ENCODE peak calls at places on chromosomes 2 and 18, in four cellular contexts. D is H1, M is HFF-Myc, R is fibroblast of mammary gland. A is an unnamed sample.

GRCh38 chr2:158457092-158457825 is 507 bp downstream of the PKP4 start:
- DNase-seq in D (peak), M (no peak), R (peak), A (no peak)

GRCh38 chr2:82848285-82848684 is 1610.8 kb downstream of the SUCLG1 start:
- DNase-seq in D (no peak), M (no peak), R (no peak), A (no peak)

GRCh38 chr18:57660961-57661360 is 39.3 kb upstream of the NARS1 start:
- DNase-seq in D (no peak), M (peak), R (peak), A (peak)

GRCh38 chr18:59488899-59489298 is 129.8 kb upstream of the LMAN1 start:
- DNase-seq in D (no peak), M (no peak), R (no peak), A (no peak)

GRCh38 chr2:233817305-233817980 is 36.9 kb downstream of the HJURP start:
- DNase-seq in D (no peak), M (no peak), R (peak), A (no peak)

GRCh38 chr2:239295377-239296019 is 105.3 kb downstream of the HDAC4 start:
- DNase-seq in D (no peak), M (no peak), R (no peak), A (no peak)

GRCh38 chr2:42047488-42048317 is at the start of gene PKDCC:
- DNase-seq in D (peak), M (no peak), R (peak), A (no peak)

GRCh38 chr18:37368110-37368812 is 197.3 kb downstream of the CELF4 start:
- DNase-seq in D (no peak), M (no peak), R (no peak), A (no peak)

GRCh38 chr2:98347298-98348065 is 1.2 kb downstream of the CNGA3 start:
- DNase-seq in D (peak), M (no peak), R (no peak), A (no peak)

GRCh38 chr2:135190799-135191198 is 138.7 kb downstream of the RAB3GAP1 start:
- DNase-seq in D (no peak), M (no peak), R (no peak), A (no peak)

GRCh38 chr2:241224068-241224850 is 35.8 kb downstream of the ANO7 start:
- DNase-seq in D (no peak), M (peak), R (peak), A (no peak)

GRCh38 chr18:70450658-70451253 is 161.9 kb downstream of the SOCS6 start:
- DNase-seq in D (no peak), M (no peak), R (peak), A (no peak)
- TF ChIP-seq CTCF in D (peak), M (peak), R (peak), A (peak)

DNA sequence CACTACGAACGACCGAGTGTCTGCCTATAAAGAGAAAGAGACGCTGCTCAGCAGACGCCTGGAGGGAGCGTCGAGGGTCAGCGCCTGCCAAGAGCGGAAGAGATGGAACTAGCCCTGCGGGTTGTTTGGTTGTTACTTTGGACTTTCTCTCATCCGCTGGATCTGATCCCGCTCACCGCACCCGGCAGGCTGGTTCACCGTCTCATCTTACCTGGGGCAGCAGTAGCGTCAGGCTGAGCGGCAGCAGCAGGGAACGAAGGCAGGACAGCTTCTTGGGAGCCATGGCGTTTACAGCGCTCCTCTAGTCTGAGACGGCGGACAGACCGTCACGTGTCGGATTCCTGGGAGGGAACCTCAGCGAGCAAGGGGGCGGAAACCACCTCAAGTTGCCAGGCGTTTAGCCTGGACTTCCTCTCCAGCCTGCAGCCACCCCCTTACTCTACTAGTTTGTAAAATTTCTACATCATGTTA is 1.9 kb downstream of the GLB1L start:
- DNase-seq in D (no peak), M (no peak), R (peak), A (no peak)
- H3K4me3 ChIP-seq in D (no peak), M (no peak), R (peak), A (peak)

GRCh38 chr2:10224734-10225133 is 78.0 kb upstream of the HPCAL1 start:
- DNase-seq in D (no peak), M (no peak), R (no peak), A (no peak)

GRCh38 chr2:10221976-10222870 is 80.5 kb upstream of the HPCAL1 start:
- DNase-seq in D (no peak), M (no peak), R (no peak), A (no peak)

GRCh38 chr2:10223471-10223870 is 79.2 kb upstream of the HPCAL1 start:
- DNase-seq in D (no peak), M (no peak), R (no peak), A (no peak)

GRCh38 chr2:10225291-10226031 is 77.2 kb upstream of the HPCAL1 start:
- DNase-seq in D (no peak), M (no peak), R (no peak), A (no peak)

DNA sequence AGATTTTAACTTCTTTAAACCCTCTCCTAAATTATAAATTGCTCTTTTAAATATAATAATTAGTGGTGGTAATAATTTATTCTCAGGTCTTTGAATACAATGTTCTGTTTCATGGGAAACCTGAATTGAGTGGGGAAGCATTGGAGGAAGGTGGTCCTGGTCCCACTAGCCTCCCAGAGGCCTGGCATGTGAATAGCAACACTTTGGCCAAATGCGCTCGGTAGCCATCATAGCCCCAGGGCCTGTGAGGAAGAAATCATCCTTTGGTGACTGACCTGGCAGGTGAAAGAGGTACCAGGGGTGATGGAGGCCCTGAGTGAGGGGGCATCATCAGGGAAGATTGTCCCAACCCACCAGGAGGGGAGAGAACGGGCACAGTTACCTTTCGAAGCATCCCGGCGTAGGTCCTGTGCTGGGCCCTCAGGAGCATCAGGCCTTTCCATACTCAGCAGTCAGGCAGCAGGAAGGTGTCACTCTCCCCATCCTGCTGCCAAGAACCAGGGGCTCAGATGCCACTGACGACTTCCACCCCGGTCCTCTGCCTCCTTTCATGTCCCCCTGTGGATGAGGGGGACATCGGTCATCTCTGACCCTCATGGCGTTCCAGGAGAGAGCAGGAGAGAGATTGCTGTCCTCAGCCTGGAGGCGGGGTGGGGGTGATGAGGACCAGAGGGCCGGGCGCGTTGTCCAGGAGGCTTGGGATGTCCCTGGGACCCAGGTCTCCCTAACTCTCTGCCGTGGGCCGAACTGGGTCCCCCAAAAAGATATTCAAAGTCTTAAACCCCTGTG is 78.6 kb upstream of the HPCAL1 start:
- DNase-seq in D (no peak), M (no peak), R (no peak), A (no peak)
- TF ChIP-seq CTCF in D (peak), M (no peak), R (no peak), A (no peak)

GRCh38 chr2:128195435-128195984 is 104.5 kb downstream of the UGGT1 start:
- DNase-seq in D (no peak), M (no peak), R (no peak), A (no peak)

GRCh38 chr2:128197059-128197458 is 106.1 kb downstream of the UGGT1 start:
- DNase-seq in D (no peak), M (no peak), R (no peak), A (no peak)

GRCh38 chr2:128198666-128199065 is 107.7 kb downstream of the UGGT1 start:
- DNase-seq in D (no peak), M (no peak), R (no peak), A (no peak)

GRCh38 chr2:128196026-128196822 is 105.2 kb downstream of the UGGT1 start:
- DNase-seq in D (peak), M (no peak), R (peak), A (no peak)

GRCh38 chr2:128199141-128199540 is 108.1 kb downstream of the UGGT1 start:
- DNase-seq in D (no peak), M (no peak), R (no peak), A (no peak)
- H3K4me3 ChIP-seq in D (no peak), M (no peak), R (no peak), A (no peak)

DNA sequence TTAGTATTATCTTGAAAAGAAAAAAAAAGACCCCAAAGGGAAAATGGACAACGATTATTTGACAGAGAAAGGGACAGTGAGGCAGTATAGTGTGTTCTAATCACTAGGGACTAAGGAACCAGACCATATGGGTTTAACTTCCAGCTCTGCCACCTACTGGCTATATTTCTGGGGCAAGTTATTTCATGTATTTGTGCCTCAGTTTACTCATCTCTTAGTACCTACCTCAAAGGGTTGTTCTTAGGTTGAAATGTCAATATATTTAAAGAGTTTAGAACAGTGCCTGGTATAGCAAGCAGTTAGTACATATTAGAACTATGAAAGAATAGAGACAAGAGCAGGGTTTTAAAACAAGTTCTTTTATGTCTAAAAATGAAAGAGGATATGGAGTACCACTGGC is 42.7 kb downstream of the PRKD3 start:
- DNase-seq in D (no peak), M (no peak), R (no peak), A (no peak)
- TF ChIP-seq CTCF in D (no peak), M (no peak), R (peak), A (no peak)

A was measured in kidney epithelial cell.